ENCODE peak calls at places on chromosome 12, in nine cellular contexts. M, U, K, Z, T, D, P, C and N are unnamed samples.

GRCh38 chr12:48796976-48797375 is 8.1 kb upstream of the ADCY6 start:
- DNase-seq in D (no peak), C (no peak), T (no peak), K (no peak), P (no peak), M (peak), U (no peak), Z (no peak), N (peak)

GRCh38 chr12:131855521-131856142 is 27.4 kb downstream of the MMP17 start:
- DNase-seq in D (no peak), M (no peak), T (no peak), P (no peak), C (no peak), K (no peak), Z (peak), U (no peak), N (no peak)

GRCh38 chr12:122687091-122687490 is 16.1 kb downstream of the HCAR2 start:
- DNase-seq in C (no peak), U (peak), Z (no peak), M (peak), D (no peak), K (no peak), P (no peak), T (no peak), N (peak)

GRCh38 chr12:93587601-93588000 is 15.1 kb downstream of the SOCS2 start:
- DNase-seq in T (no peak), D (no peak), Z (no peak), M (no peak), C (no peak), K (no peak), U (no peak), P (no peak), N (no peak)

GRCh38 chr12:89160716-89161123 is 191.6 kb downstream of the DUSP6 start:
- DNase-seq in Z (no peak), P (peak), M (peak), C (peak), U (peak), T (no peak), K (peak), D (no peak), N (peak)

GRCh38 chr12:121005346-121005815 is 10.9 kb downstream of the C12orf43 start:
- DNase-seq in P (no peak), Z (peak), U (peak), C (no peak), M (no peak), D (peak), K (no peak), T (no peak), N (peak)

GRCh38 chr12:3489057-3489456 is 1.9 kb upstream of the PRMT8 start:
- DNase-seq in D (no peak), M (peak), C (no peak), Z (no peak), U (peak), K (no peak), T (no peak), P (no peak), N (peak)

GRCh38 chr12:30769802-30770201 is 15.1 kb upstream of the CAPRIN2 start:
- DNase-seq in T (no peak), Z (no peak), P (no peak), K (no peak), U (no peak), D (no peak), C (no peak), M (no peak), N (no peak)

GRCh38 chr12:116520801-116521471 is 38.2 kb upstream of the MAP1LC3B2 start:
- DNase-seq in M (peak), P (no peak), T (no peak), Z (no peak), U (peak), C (no peak), K (no peak), D (no peak), N (peak)

GRCh38 chr12:125015680-125016310 is 22.4 kb downstream of the BRI3BP start:
- DNase-seq in T (no peak), C (no peak), P (no peak), Z (no peak), K (no peak), M (peak), D (no peak), U (no peak), N (no peak)

GRCh38 chr12:59283012-59283411 is 312.8 kb upstream of the SLC16A7 start:
- DNase-seq in Z (no peak), T (no peak), C (no peak), D (no peak), P (no peak), M (no peak), K (no peak), U (no peak), N (no peak)

GRCh38 chr12:64610660-64611429 is 550 bp downstream of the RASSF3 start:
- DNase-seq in T (peak), P (peak), K (peak), D (no peak), M (peak), U (peak), C (peak), Z (peak), N (peak)

GRCh38 chr12:117100851-117101673 is 1.8 kb upstream of the TESC start:
- DNase-seq in M (no peak), D (no peak), P (no peak), K (no peak), Z (no peak), T (no peak), U (no peak), C (no peak), N (no peak)

GRCh38 chr12:131783915-131784541 is 44.2 kb upstream of the MMP17 start:
- DNase-seq in P (no peak), U (peak), Z (peak), M (peak), K (peak), T (peak), D (peak), C (no peak), N (peak)

GRCh38 chr12:64572241-64572640 is 38.1 kb upstream of the RASSF3 start:
- DNase-seq in D (no peak), K (no peak), Z (no peak), T (no peak), P (no peak), M (no peak), C (no peak), U (no peak), N (no peak)

GRCh38 chr12:123126294-123127144 is 24.4 kb downstream of the PITPNM2 start:
- DNase-seq in T (peak), C (no peak), M (peak), U (peak), K (peak), D (peak), P (no peak), Z (peak), N (peak)

GRCh38 chr12:126773012-126773411 is 1494.0 kb upstream of the TMEM132C start:
- DNase-seq in P (no peak), T (no peak), Z (no peak), D (no peak), K (no peak), C (no peak), M (no peak), U (no peak), N (no peak)

GRCh38 chr12:110930348-110931314 is 10.3 kb upstream of the MYL2 start:
- DNase-seq in D (no peak), K (no peak), Z (no peak), U (no peak), C (no peak), M (no peak), T (no peak), P (no peak), N (no peak)

GRCh38 chr12:51632598-51632997 is 41.6 kb downstream of the SCN8A start:
- DNase-seq in D (no peak), T (no peak), K (no peak), M (no peak), P (no peak), U (no peak), Z (no peak), C (no peak), N (no peak)

GRCh38 chr12:107670999-107671643 is 14.5 kb upstream of the PWP1 start:
- DNase-seq in U (peak), T (no peak), Z (peak), K (no peak), M (no peak), D (no peak), C (no peak), P (no peak), N (no peak)

GRCh38 chr12:64665506-64665905 is 55.2 kb downstream of the RASSF3 start:
- DNase-seq in K (peak), U (peak), P (no peak), D (no peak), M (peak), T (no peak), Z (no peak), C (no peak), N (no peak)

GRCh38 chr12:69415471-69416275 is 54.5 kb upstream of the FRS2 start:
- DNase-seq in C (peak), P (peak), T (peak), Z (peak), M (peak), D (peak), K (peak), U (peak), N (peak)

GRCh38 chr12:106144847-106145246 is 6.1 kb upstream of the NUAK1 start:
- DNase-seq in K (no peak), T (no peak), M (no peak), U (no peak), P (no peak), C (no peak), D (no peak), Z (no peak), N (peak)

GRCh38 chr12:7162691-7163114 is 26.8 kb upstream of the PEX5 start:
- DNase-seq in K (peak), P (no peak), Z (peak), C (no peak), M (no peak), T (peak), U (no peak), D (no peak), N (no peak)

GRCh38 chr12:42611571-42612257 is 22.2 kb upstream of the PRICKLE1 start:
- DNase-seq in M (peak), C (no peak), U (no peak), Z (no peak), K (no peak), P (no peak), T (no peak), D (no peak), N (no peak)

GRCh38 chr12:9742665-9743064 is 9.8 kb upstream of the CLECL1 start:
- DNase-seq in U (no peak), P (no peak), T (no peak), Z (no peak), D (no peak), C (no peak), K (no peak), M (no peak), N (no peak)
- H3K4me3 ChIP-seq in U (no peak), P (no peak), T (no peak), Z (no peak), D (no peak), C (no peak), K (no peak), M (no peak), N (no peak)

GRCh38 chr12:94872671-94873367 is 130.7 kb downstream of the NDUFA12 start:
- DNase-seq in K (no peak), U (no peak), P (no peak), T (no peak), C (no peak), D (no peak), M (no peak), Z (no peak), N (no peak)
- TF ChIP-seq CTCF in K (no peak), U (no peak), P (no peak), T (no peak), C (no peak), D (no peak), M (no peak), Z (no peak), N (no peak)

GRCh38 chr12:54497883-54498282 is 331 bp downstream of the NCKAP1L start:
- DNase-seq in M (no peak), T (no peak), D (no peak), U (no peak), Z (no peak), K (no peak), P (no peak), C (no peak), N (no peak)
- H3K4me3 ChIP-seq in M (no peak), T (no peak), D (no peak), U (no peak), Z (peak), K (no peak), P (peak), C (peak), N (no peak)

GRCh38 chr12:5912437-5913334 is 32.4 kb downstream of the ANO2 start:
- DNase-seq in P (no peak), C (no peak), M (no peak), Z (peak), U (no peak), T (no peak), D (no peak), K (no peak), N (no peak)
- TF ChIP-seq CTCF in P (no peak), C (no peak), M (no peak), Z (peak), U (peak), T (no peak), D (peak), K (no peak), N (peak)

GRCh38 chr12:57864811-57865751 is 18.6 kb upstream of the CTDSP2 start:
- DNase-seq in K (peak), D (no peak), C (peak), U (peak), M (peak), P (peak), T (peak), Z (peak), N (peak)
- H3K4me3 ChIP-seq in K (no peak), D (peak), C (peak), U (peak), M (peak), P (peak), T (peak), Z (peak), N (peak)

DNA sequence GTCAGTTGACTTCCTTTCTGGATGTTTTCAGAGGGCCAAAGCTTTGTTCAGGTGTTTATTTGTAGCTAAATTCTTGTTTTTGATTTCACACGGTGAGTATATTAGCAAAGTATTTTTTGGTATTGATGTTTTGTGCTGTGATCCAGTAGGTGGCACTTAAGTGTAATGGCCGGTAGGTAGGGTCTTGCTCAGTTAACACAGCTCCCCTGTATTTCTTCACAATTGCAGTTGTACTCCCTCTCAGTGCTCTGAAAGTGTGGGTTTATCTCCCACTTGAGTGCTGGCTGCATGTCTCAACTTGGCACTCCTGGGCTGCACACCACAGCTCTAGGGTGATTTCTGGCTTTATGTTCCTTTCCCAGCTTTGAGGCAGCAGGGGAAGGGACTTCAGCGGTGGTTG is 339.5 kb downstream of the AEBP2 start:
- DNase-seq in Z (no peak), C (no peak), M (no peak), K (no peak), T (no peak), D (no peak), P (no peak), U (peak), N (no peak)
- TF ChIP-seq CTCF in Z (no peak), C (peak), M (no peak), K (no peak), T (no peak), D (no peak), P (no peak), U (no peak), N (no peak)

GRCh38 chr12:46389130-46389616 is 16.6 kb upstream of the SLC38A2 start:
- DNase-seq in D (peak), P (no peak), C (no peak), M (peak), U (peak), Z (no peak), T (no peak), K (peak), N (peak)
- H3K4me3 ChIP-seq in D (no peak), P (no peak), C (no peak), M (no peak), U (no peak), Z (no peak), T (no peak), K (no peak), N (no peak)